ENCODE peak calls at places on chromosomes 4 and X, in four cellular contexts. A is HCT116, Q is type B pancreatic cell, S is psoas muscle. T is an unnamed sample.

GRCh38 chrX:72258174-72258573 is 18.9 kb downstream of the RPS4X start:
- DNase-seq in A (no peak), Q (no peak), S (no peak), T (no peak)

GRCh38 chr4:162117051-162117450 is 46.7 kb downstream of the FSTL5 start:
- DNase-seq in A (no peak), Q (no peak), S (no peak), T (no peak)

GRCh38 chr4:7383251-7383650 is 51.5 kb downstream of the PSAPL1 start:
- DNase-seq in A (no peak), Q (peak), S (no peak), T (no peak)

GRCh38 chrX:153649915-153650782 is 3.1 kb downstream of the DUSP9 start:
- DNase-seq in A (no peak), Q (no peak), S (peak), T (no peak)

GRCh38 chrX:110989869-110990268 is 106.1 kb upstream of the PAK3 start:
- DNase-seq in A (no peak), Q (no peak), S (no peak), T (no peak)

GRCh38 chr4:93444860-93445259 is 383.7 kb upstream of the ATOH1 start:
- DNase-seq in A (no peak), Q (no peak), S (no peak), T (no peak)

GRCh38 chrX:123756320-123756719 is 23.5 kb upstream of the THOC2 start:
- DNase-seq in A (no peak), Q (no peak), S (no peak), T (no peak)

GRCh38 chrX:23773601-23774175 is 9.3 kb upstream of the SAT1 start:
- DNase-seq in A (no peak), Q (no peak), S (no peak), T (no peak)

GRCh38 chrX:80747832-80748231 is 61.8 kb downstream of the BRWD3 start:
- DNase-seq in A (no peak), Q (no peak), S (no peak), T (no peak)

GRCh38 chrX:154061801-154062200 is 35.7 kb downstream of the MECP2 start:
- DNase-seq in A (no peak), Q (no peak), S (no peak), T (no peak)

GRCh38 chr4:14916554-14917304 is 85.6 kb upstream of the CPEB2 start:
- DNase-seq in A (peak), Q (no peak), S (no peak), T (no peak)

GRCh38 chr4:137278431-137278830 is 253.9 kb downstream of the PCDH18 start:
- DNase-seq in A (no peak), Q (no peak), S (no peak), T (no peak)

DNA sequence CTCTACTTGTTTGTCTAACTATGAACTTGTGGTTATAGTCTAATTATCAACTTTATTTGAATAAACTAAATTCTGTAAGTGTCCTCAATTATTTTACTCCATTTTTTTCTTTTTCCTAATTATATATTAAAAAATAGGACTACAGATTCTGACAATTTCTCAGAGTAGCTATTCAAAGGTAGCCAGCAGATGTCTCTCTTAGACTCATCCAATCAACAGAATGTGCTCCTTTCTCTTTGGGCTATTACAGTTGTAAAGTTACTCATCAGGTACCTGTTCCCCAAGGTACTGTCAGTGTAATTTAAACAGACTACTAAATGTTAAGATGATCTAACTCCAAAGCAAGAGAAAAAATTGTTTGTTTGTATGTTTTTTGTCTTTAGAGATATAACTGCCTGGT is 248.6 kb downstream of the PCDH18 start:
- DNase-seq in A (no peak), Q (no peak), S (no peak), T (no peak)
- TF ChIP-seq CTCF in A (no peak), Q (no peak), S (no peak), T (no peak)

GRCh38 chr4:2262145-2262943 is 435 bp upstream of the MXD4 start:
- DNase-seq in A (peak), Q (peak), S (peak), T (peak)

GRCh38 chr4:2259541-2260267 is 2.2 kb downstream of the MXD4 start:
- DNase-seq in A (no peak), Q (peak), S (peak), T (peak)

GRCh38 chr4:2261853-2262144 is at the start of gene MXD4:
- DNase-seq in A (no peak), Q (no peak), S (no peak), T (no peak)

GRCh38 chr4:2260336-2261109 is 1.4 kb downstream of the MXD4 start:
- DNase-seq in A (no peak), Q (peak), S (peak), T (peak)

GRCh38 chr4:2261110-2261852 is 628 bp downstream of the MXD4 start:
- DNase-seq in A (no peak), Q (no peak), S (peak), T (peak)
- TF ChIP-seq CTCF in A (no peak), Q (no peak), S (no peak), T (no peak)

GRCh38 chrX:19462879-19463278 is 52.4 kb downstream of the MAP3K15 start:
- DNase-seq in A (no peak), Q (no peak), S (no peak), T (no peak)

GRCh38 chrX:19457662-19458061 is 57.6 kb downstream of the MAP3K15 start:
- DNase-seq in A (no peak), Q (no peak), S (no peak), T (no peak)

DNA sequence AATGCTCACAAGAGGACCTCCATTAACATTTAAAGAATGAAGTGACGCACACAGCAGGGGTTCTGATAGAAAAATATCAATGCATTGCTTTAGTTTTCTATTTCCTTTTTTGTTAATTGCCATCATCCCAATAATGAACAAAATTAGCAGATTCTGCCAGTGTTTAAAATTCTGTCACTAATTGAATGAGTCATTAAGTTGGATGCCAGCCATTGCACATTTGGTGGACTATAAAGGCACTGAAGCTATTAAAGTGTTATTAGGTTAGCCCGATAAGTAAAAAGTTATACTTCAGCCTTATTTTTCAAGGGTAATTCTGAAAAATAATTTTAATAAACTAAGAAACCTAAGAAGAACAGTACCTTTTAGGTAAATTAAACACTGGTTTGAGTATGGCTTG is 53.1 kb downstream of the MAP3K15 start:
- DNase-seq in A (no peak), Q (no peak), S (no peak), T (no peak)
- TF ChIP-seq CTCF in A (no peak), Q (no peak), S (no peak), T (no peak)

GRCh38 chr4:25654971-25655963 is at the start of gene SLC34A2:
- DNase-seq in A (no peak), Q (peak), S (no peak), T (peak)
- TF ChIP-seq CTCF in A (no peak), Q (no peak), S (no peak), T (no peak)

GRCh38 chrX:10401239-10401638 is 219.1 kb downstream of the MID1 start:
- DNase-seq in A (no peak), Q (no peak), S (no peak), T (no peak)
- TF ChIP-seq CTCF in A (peak), Q (peak), S (no peak), T (no peak)

DNA sequence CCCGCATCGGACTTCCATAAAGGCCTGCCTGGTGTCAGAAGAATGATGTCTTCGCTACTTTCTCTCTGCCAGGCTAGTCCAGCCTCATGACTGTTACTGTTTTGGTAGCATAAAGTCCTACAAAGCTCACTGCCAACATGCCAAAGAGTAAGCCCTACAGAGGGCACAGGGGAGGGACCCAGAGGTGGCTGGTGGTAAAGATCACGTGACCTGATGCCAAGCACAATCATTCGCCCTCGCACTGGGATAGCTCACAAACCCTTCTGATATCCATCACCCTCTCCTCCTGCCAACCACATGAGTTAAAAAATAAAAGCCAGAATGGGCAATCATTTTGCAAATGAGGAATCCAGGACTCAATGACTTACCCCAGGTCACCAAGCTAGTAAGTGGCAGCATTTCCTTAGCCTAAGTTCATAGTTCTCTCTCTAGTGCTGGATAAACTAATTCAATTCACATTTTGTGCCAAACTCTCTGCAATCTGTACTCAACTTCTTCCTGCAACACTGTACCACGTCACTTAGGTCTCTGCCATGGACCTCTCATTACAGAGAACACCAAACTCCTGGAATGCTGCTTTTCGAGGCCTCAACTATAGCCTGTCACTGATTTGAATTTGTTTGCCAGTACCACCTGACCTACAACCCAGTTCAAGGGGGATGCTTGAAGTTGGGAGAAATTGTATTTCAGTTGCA is 178.1 kb downstream of the SH3KBP1 start:
- DNase-seq in A (no peak), Q (no peak), S (no peak), T (no peak)
- TF ChIP-seq CTCF in A (no peak), Q (no peak), S (no peak), T (no peak)

DNA sequence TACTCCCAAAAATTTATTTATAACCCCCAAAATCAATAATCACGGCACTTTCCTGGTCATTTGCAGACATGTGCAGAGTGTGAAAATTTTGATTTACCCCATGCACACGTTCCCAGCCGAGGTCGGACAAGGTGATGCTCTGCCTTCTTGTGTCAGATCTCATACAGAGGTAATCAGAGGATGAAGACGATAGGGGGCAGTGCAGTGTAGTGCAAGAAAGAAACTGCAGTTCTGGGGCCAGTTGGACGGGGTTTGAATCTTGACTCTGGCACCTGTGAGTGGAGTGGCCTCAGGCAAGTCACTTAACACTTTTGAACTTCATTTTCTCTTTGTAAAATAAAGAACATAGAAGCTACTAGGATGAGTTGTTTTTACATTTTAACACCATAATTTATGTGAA is 88.4 kb downstream of the FRMPD3 start:
- DNase-seq in A (peak), Q (no peak), S (no peak), T (peak)
- TF ChIP-seq CTCF in A (peak), Q (peak), S (peak), T (no peak)

GRCh38 chrX:8724176-8724757 is 7.7 kb downstream of the ANOS1 start:
- DNase-seq in A (no peak), Q (no peak), S (no peak), T (no peak)
- TF ChIP-seq CTCF in A (no peak), Q (peak), S (no peak), T (no peak)

GRCh38 chr4:253936-254756 is 51.1 kb downstream of the ZNF732 start:
- DNase-seq in A (no peak), Q (no peak), S (no peak), T (no peak)
- TF ChIP-seq CTCF in A (no peak), Q (no peak), S (no peak), T (no peak)